ENCODE peak calls at places on chromosome 22, in nine cellular contexts. One of them, this sample, is unnamed.

GRCh38 chr22:36612458-36612857 is 83.5 kb upstream of the EIF3D start:
- DNase-seq in astrocyte: peak
- DNase-seq in GM12892: no peak
- DNase-seq in head of caudate nucleus: no peak
- DNase-seq in A549: no peak
- DNase-seq in neural crest cell: no peak
- DNase-seq in cardiac muscle cell: no peak
- DNase-seq in Kasumi-1: no peak
- DNase-seq in progenitor cell of endocrine pancreas: no peak
- DNase-seq in this sample: no peak

GRCh38 chr22:44245867-44246266 is 65.1 kb downstream of the PARVG start:
- DNase-seq in astrocyte: no peak
- DNase-seq in GM12892: no peak
- DNase-seq in head of caudate nucleus: no peak
- DNase-seq in A549: no peak
- DNase-seq in neural crest cell: no peak
- DNase-seq in cardiac muscle cell: no peak
- DNase-seq in Kasumi-1: no peak
- DNase-seq in progenitor cell of endocrine pancreas: no peak
- DNase-seq in this sample: no peak

GRCh38 chr22:46380581-46380980 is 45.1 kb downstream of the TRMU start:
- DNase-seq in astrocyte: no peak
- DNase-seq in GM12892: no peak
- DNase-seq in head of caudate nucleus: no peak
- DNase-seq in A549: no peak
- DNase-seq in neural crest cell: no peak
- DNase-seq in cardiac muscle cell: no peak
- DNase-seq in Kasumi-1: no peak
- DNase-seq in progenitor cell of endocrine pancreas: no peak
- DNase-seq in this sample: no peak

GRCh38 chr22:22548910-22549309 is 10.2 kb downstream of the PRAME start:
- DNase-seq in astrocyte: no peak
- DNase-seq in GM12892: no peak
- DNase-seq in head of caudate nucleus: no peak
- DNase-seq in A549: no peak
- DNase-seq in neural crest cell: no peak
- DNase-seq in cardiac muscle cell: no peak
- DNase-seq in Kasumi-1: no peak
- DNase-seq in progenitor cell of endocrine pancreas: no peak
- DNase-seq in this sample: no peak

GRCh38 chr22:23700706-23701105 is 9.9 kb downstream of the RGL4 start:
- DNase-seq in astrocyte: peak
- DNase-seq in GM12892: no peak
- DNase-seq in head of caudate nucleus: no peak
- DNase-seq in A549: no peak
- DNase-seq in neural crest cell: no peak
- DNase-seq in cardiac muscle cell: no peak
- DNase-seq in Kasumi-1: no peak
- DNase-seq in progenitor cell of endocrine pancreas: no peak
- DNase-seq in this sample: no peak

GRCh38 chr22:40175571-40176105 is 2.1 kb upstream of the TNRC6B start:
- DNase-seq in astrocyte: no peak
- DNase-seq in GM12892: no peak
- DNase-seq in head of caudate nucleus: no peak
- DNase-seq in A549: no peak
- DNase-seq in neural crest cell: no peak
- DNase-seq in cardiac muscle cell: no peak
- DNase-seq in Kasumi-1: no peak
- DNase-seq in progenitor cell of endocrine pancreas: no peak
- DNase-seq in this sample: no peak

GRCh38 chr22:43136255-43136654 is 6.9 kb downstream of the MCAT start:
- DNase-seq in astrocyte: no peak
- DNase-seq in GM12892: peak
- DNase-seq in head of caudate nucleus: no peak
- DNase-seq in A549: peak
- DNase-seq in neural crest cell: peak
- DNase-seq in cardiac muscle cell: peak
- DNase-seq in Kasumi-1: peak
- DNase-seq in progenitor cell of endocrine pancreas: peak
- DNase-seq in this sample: no peak

GRCh38 chr22:43198936-43199335 is 12.0 kb upstream of the TTLL12 start:
- DNase-seq in astrocyte: no peak
- DNase-seq in GM12892: no peak
- DNase-seq in head of caudate nucleus: no peak
- DNase-seq in A549: no peak
- DNase-seq in neural crest cell: no peak
- DNase-seq in cardiac muscle cell: no peak
- DNase-seq in Kasumi-1: no peak
- DNase-seq in progenitor cell of endocrine pancreas: no peak
- DNase-seq in this sample: no peak

GRCh38 chr22:29801153-29801552 is 34.0 kb downstream of the UQCR10 start:
- DNase-seq in astrocyte: no peak
- DNase-seq in GM12892: no peak
- DNase-seq in head of caudate nucleus: no peak
- DNase-seq in A549: no peak
- DNase-seq in neural crest cell: no peak
- DNase-seq in cardiac muscle cell: peak
- DNase-seq in Kasumi-1: no peak
- DNase-seq in progenitor cell of endocrine pancreas: no peak
- DNase-seq in this sample: no peak